ENCODE peak calls at places on chromosomes 3 and 15, in five cellular contexts. U, R, G, Z and O are unnamed samples.

GRCh38 chr15:63192604-63193206 is 3.3 kb downstream of the RAB8B start:
- DNase-seq in U (no peak), R (no peak), G (no peak), Z (no peak), O (no peak)

GRCh38 chr3:178960918-178961317 is 110.7 kb downstream of the ZMAT3 start:
- DNase-seq in U (no peak), R (no peak), G (no peak), Z (no peak), O (no peak)

GRCh38 chr15:82768414-82769081 is 37.3 kb downstream of the FSD2 start:
- DNase-seq in U (no peak), R (no peak), G (peak; percentile 84), Z (no peak), O (no peak)

GRCh38 chr3:120100711-120101110 is 6.5 kb upstream of the GSK3B start:
- DNase-seq in U (no peak), R (no peak), G (no peak), Z (peak; percentile 37), O (no peak)

GRCh38 chr15:99443768-99444446 is 121.9 kb upstream of the MEF2A start:
- DNase-seq in U (peak; percentile 22), R (peak; percentile 67), G (no peak), Z (no peak), O (no peak)

GRCh38 chr3:150172356-150172755 is 201.7 kb upstream of the PFN2 start:
- DNase-seq in U (no peak), R (no peak), G (no peak), Z (no peak), O (no peak)

GRCh38 chr3:122394173-122394572 is 10.2 kb downstream of the FAM162A start:
- DNase-seq in U (no peak), R (no peak), G (no peak), Z (no peak), O (no peak)

GRCh38 chr3:185595520-185595919 is 9.4 kb downstream of the SENP2 start:
- DNase-seq in U (no peak), R (no peak), G (no peak), Z (no peak), O (no peak)

GRCh38 chr15:35690089-35690488 is 144.1 kb upstream of the DPH6 start:
- DNase-seq in U (no peak), R (no peak), G (no peak), Z (no peak), O (no peak)
- H3K4me3 ChIP-seq in U (no peak overlapping the region), R (no peak overlapping the region), G (no peak overlapping the region), Z (no peak overlapping the region), O (no peak overlapping the region)

DNA sequence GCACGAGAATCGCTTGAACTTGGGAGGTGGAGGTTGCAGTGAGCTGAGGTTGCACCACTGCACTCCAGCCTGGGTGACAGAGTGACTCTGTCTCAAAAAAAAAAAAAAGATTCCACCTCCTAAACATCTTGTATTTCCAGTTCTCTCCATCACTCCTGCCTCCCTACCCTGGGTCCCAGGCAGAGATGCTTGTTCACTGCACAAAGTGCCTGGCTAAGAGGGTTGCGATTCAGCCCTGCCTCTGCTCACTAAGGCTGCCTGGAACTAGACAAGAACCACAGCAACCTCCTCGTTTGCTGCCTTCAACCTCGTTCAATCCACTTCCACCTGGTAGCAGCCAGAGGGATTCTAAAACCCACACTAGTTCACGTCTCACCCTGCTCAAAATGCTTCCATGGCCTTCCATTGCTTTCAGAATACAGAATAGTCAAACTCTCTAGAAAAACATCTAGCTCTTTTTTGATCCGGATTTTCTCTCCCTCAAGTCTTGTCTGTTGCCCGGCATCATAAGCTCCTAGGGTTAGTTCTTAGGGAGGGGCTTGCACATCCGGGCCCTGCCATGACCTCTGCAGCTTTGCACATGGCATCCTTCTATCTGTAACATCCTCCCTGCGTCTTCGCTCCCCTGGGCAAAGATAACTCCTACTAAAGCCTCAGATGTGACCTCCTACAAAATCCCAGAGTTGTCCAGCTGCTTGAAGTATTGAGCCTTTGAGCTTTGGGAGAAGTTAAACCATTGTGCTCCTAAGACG is 1.0 kb upstream of the MCM2 start:
- DNase-seq in U (no peak), R (no peak), G (no peak), Z (peak; percentile 55), O (no peak)
- H3K4me3 ChIP-seq in U (no peak overlapping the region), R (no peak overlapping the region), G (no peak overlapping the region), Z (no peak overlapping the region), O (no peak overlapping the region)

DNA sequence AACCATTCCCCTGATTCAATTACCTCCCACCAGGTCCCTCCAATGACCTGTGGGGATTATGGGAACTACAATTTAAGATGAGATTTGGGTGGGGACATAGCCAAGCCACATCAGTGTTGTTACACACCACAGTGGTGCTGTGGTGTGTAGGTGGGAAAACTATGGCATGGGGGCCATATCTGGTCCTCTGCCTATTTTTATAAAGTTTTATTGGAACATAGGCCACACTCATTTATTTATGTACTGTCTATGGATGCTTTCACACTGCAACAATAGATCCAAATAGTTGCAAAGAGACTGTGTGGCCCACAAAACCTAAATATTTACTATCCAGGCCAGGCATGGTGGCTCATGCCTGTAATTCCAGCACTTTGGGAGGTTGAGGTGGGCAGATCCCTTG is 46.4 kb downstream of the FLNB start:
- DNase-seq in U (no peak), R (no peak), G (no peak), Z (no peak), O (no peak)
- H3K4me3 ChIP-seq in U (no peak overlapping the region), R (no peak overlapping the region), G (no peak overlapping the region), Z (no peak overlapping the region), O (no peak overlapping the region)

DNA sequence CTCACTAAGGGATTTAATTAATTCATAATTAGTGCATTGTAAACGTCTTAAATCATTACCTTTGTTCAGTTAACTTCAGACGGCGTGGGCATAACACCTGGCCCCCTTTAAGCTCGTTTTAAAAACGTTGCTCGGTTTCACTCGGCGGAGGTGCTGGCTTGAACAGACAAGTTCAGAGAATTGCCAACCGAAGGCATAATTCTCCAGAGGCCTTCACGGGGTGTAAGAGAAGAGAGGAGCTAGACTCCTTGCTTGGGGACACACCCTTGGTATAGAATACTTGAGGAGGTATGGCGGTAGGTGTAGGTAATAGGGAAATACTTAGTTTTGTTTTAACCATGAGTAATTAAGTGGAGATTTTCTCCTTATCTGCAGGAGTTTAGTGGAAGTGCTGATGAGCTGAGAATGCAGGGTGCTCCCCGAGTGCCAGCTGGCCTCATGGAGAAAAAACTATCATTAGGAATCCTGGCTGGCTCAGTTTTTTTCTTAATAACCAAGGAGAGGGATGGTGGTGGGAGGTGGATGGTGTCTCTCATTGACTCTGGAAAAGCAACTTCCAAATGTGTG is 947 bp downstream of the FBXL2 start:
- DNase-seq in U (no peak), R (no peak), G (peak; percentile 30), Z (peak; percentile 8), O (no peak)
- H3K4me3 ChIP-seq in U (no peak overlapping the region), R (peak overlapping the region; percentile 83), G (no peak overlapping the region), Z (no peak overlapping the region), O (peak overlapping the region; percentile 70)

GRCh38 chr3:155364492-155364891 is 71.0 kb upstream of the STRIT1 start:
- DNase-seq in U (no peak), R (no peak), G (no peak), Z (no peak), O (no peak)
- H3K4me3 ChIP-seq in U (no peak overlapping the region), R (no peak overlapping the region), G (no peak overlapping the region), Z (no peak overlapping the region), O (no peak overlapping the region)

DNA sequence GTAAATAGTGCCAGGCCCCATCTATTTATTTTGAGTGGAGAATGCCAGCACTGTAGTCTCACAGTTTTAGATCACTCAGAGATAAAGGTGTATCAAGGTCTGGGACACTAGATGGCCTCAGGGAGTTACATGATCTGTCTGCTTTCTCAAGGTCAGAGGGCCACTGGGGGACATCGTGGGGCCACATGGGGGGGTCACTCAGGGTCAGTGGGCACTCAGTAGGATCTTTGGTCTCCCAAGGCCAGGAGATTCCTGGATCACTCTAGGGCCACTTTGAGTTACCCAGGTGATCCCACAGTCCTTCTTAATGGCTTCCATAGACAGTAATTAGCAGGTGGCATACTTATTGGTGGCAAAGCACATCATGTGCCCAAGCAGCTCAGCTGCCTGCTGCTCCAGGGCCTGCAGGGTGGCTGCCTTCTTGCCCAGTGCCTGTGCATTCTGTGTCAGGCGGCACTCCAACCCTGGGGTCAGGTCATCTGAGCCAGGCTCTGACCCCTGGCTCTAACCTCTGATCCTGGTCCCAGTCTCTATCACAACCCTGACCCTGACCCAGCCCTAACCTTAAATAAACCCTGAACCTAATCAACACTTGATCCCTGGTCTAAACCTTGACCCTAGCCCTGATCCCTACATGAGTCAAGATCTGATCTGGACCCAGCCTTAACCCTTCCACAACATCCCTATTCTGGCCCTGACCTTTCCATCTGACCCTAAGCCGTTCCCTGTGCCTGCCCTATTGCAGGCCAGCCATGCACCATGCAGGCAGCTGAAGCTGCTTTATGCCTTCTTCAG is 1.8 kb upstream of the LAMB2 start:
- DNase-seq in U (no peak), R (no peak), G (no peak), Z (no peak), O (no peak)
- H3K4me3 ChIP-seq in U (no peak overlapping the region), R (no peak overlapping the region), G (no peak overlapping the region), Z (no peak overlapping the region), O (no peak overlapping the region)